ENCODE peak calls at places on chromosome 15, in four cellular contexts. E, A, I and C are unnamed samples.

GRCh38 chr15:91253605-91254004 is 153.5 kb downstream of the SV2B start:
- DNase-seq in I (no peak), E (no peak), A (no peak), C (no peak)

GRCh38 chr15:34109775-34110663 is 8.1 kb downstream of the PGBD4 start:
- DNase-seq in A (no peak), E (peak; percentile 29), I (no peak), C (no peak)

GRCh38 chr15:51803961-51804360 is 25.5 kb upstream of the TMOD3 start:
- DNase-seq in A (no peak), E (no peak), I (no peak), C (no peak)

GRCh38 chr15:74511583-74511982 is 29.4 kb upstream of the ARID3B start:
- DNase-seq in I (no peak), E (no peak), A (no peak), C (no peak)

GRCh38 chr15:69748131-69748530 is 295.5 kb downstream of the RPLP1 start:
- DNase-seq in A (no peak), I (no peak), E (no peak), C (no peak)

GRCh38 chr15:75059607-75060006 is 36.2 kb downstream of the PPCDC start:
- DNase-seq in A (no peak), E (no peak), I (no peak), C (no peak)

GRCh38 chr15:95734422-95735316 is 595.8 kb upstream of the NR2F2 start:
- DNase-seq in E (peak; percentile 36), A (no peak), I (no peak), C (no peak)

GRCh38 chr15:79092382-79092781 is 1.8 kb upstream of the RASGRF1 start:
- DNase-seq in E (no peak), I (no peak), A (no peak), C (no peak)

GRCh38 chr15:70432924-70433500 is 330.3 kb downstream of the UACA start:
- DNase-seq in I (no peak), E (no peak), A (no peak), C (no peak)

GRCh38 chr15:70254186-70254974 is 156.7 kb upstream of the TLE3 start:
- DNase-seq in A (no peak), E (no peak), I (no peak), C (no peak)

GRCh38 chr15:86620636-86621349 is 541.1 kb downstream of the AGBL1 start:
- DNase-seq in E (no peak), I (no peak), A (no peak), C (no peak)

GRCh38 chr15:87816811-87817210 is 439.7 kb downstream of the NTRK3 start:
- DNase-seq in A (no peak), I (no peak), E (peak; percentile 82), C (no peak)

GRCh38 chr15:60957111-60957510 is 272.0 kb downstream of the RORA start:
- DNase-seq in E (no peak), I (no peak), A (no peak), C (no peak)

GRCh38 chr15:73715417-73715816 is 31.2 kb downstream of the CD276 start:
- DNase-seq in A (no peak), I (no peak), E (no peak), C (no peak)

GRCh38 chr15:98565566-98565965 is 82.8 kb upstream of the IGF1R start:
- DNase-seq in I (no peak), E (no peak), A (no peak), C (no peak)

GRCh38 chr15:33629647-33630046 is 318.9 kb downstream of the RYR3 start:
- DNase-seq in E (no peak), I (no peak), A (no peak), C (no peak)

GRCh38 chr15:88900309-88900981 is 5.1 kb upstream of the HAPLN3 start:
- DNase-seq in A (no peak), I (no peak), E (peak; percentile 84), C (no peak)

GRCh38 chr15:100919481-100920405 is 586 bp downstream of the LRRK1 start:
- DNase-seq in E (no peak), I (no peak), A (no peak), C (no peak)

GRCh38 chr15:28944696-28945300 is 59.0 kb downstream of the APBA2 start:
- DNase-seq in I (no peak), E (no peak), A (no peak), C (no peak)

GRCh38 chr15:48992545-48992944 is 28.8 kb upstream of the SHC4 start:
- DNase-seq in A (no peak), E (no peak), I (no peak), C (no peak)

GRCh38 chr15:56736308-56736707 is 3.0 kb upstream of the ZNF280D start:
- DNase-seq in I (no peak), A (no peak), E (peak; percentile 56), C (no peak)

GRCh38 chr15:70245932-70246622 is 148.4 kb upstream of the TLE3 start:
- DNase-seq in I (no peak), E (peak; percentile 63), A (no peak), C (no peak)

GRCh38 chr15:71115567-71116351 is 488 bp downstream of the THSD4 start:
- DNase-seq in A (no peak), E (peak; percentile 41), I (no peak), C (no peak)

GRCh38 chr15:86010891-86011290 is 68.8 kb upstream of the AGBL1 start:
- DNase-seq in E (no peak), A (no peak), I (no peak), C (no peak)

GRCh38 chr15:41961014-41961518 is 11.3 kb downstream of the EHD4 start:
- DNase-seq in A (no peak), I (no peak), E (no peak), C (no peak)

GRCh38 chr15:42665827-42666226 is 71.1 kb downstream of the CDAN1 start:
- DNase-seq in A (no peak), E (no peak), I (no peak), C (no peak)

GRCh38 chr15:69088300-69088965 is 72.0 kb upstream of the GLCE start:
- DNase-seq in E (no peak), I (no peak), A (no peak), C (no peak)

GRCh38 chr15:85312925-85313324 is 67.5 kb upstream of the AKAP13 start:
- DNase-seq in E (peak; percentile 75), A (no peak), I (no peak), C (no peak)

GRCh38 chr15:51342249-51342999 is 969 bp downstream of the GLDN start:
- DNase-seq in A (no peak), I (no peak), E (no peak), C (no peak)

GRCh38 chr15:60831540-60831939 is 352.6 kb upstream of the ICE2 start:
- DNase-seq in A (no peak), E (no peak), I (no peak), C (no peak)

GRCh38 chr15:39598958-39599845 is 18.3 kb downstream of the THBS1 start:
- DNase-seq in E (no peak), A (no peak), I (no peak), C (no peak)

GRCh38 chr15:65259367-65259781 is 27.3 kb downstream of the PARP16 start:
- DNase-seq in E (no peak), I (no peak), A (no peak), C (no peak)

GRCh38 chr15:31300981-31301686 is 25.5 kb upstream of the KLF13 start:
- DNase-seq in I (no peak), A (no peak), E (no peak), C (no peak)

GRCh38 chr15:59918994-59919951 is 84.8 kb upstream of the FOXB1 start:
- DNase-seq in E (peak; percentile 82), I (peak; percentile 8), A (no peak), C (no peak)

GRCh38 chr15:33963831-33964664 is 4.2 kb upstream of the CHRM5 start:
- DNase-seq in I (no peak), E (no peak), A (no peak), C (no peak)

GRCh38 chr15:23497710-23498111 is 50.7 kb upstream of the GOLGA6L2 start:
- DNase-seq in I (no peak), E (peak; percentile 4), A (no peak), C (no peak)

GRCh38 chr15:40266828-40267304 is 16.0 kb downstream of the ANKRD63 start:
- DNase-seq in E (peak; percentile 96), I (no peak), A (no peak), C (no peak)

GRCh38 chr15:80669599-80670273 is 25.4 kb upstream of the ABHD17C start:
- DNase-seq in I (no peak), A (no peak), E (no peak), C (no peak)